ENCODE peak calls at places on chromosomes 5 and 9, in five cellular contexts. N is nephron progenitor cell, R is H9, A is HuH-7, B is T-helper 17 cell. P is an unnamed sample.

GRCh38 chr5:9737265-9737664 is 107.1 kb upstream of the TAS2R1 start:
- DNase-seq in B (no peak), N (no peak), A (no peak), R (no peak), P (peak; percentile 54)

GRCh38 chr5:130871346-130872086 is 293.5 kb downstream of the HINT1 start:
- DNase-seq in N (peak; percentile 6), B (peak; percentile 36), R (peak; percentile 44), A (peak; percentile 12), P (peak; percentile 76)

GRCh38 chr5:147479949-147480348 is 29.9 kb downstream of the DPYSL3 start:
- DNase-seq in B (no peak), R (peak; percentile 58), A (no peak), N (no peak), P (no peak)

GRCh38 chr5:92801921-92802320 is 779.1 kb downstream of the NR2F1-AS1 start:
- DNase-seq in B (no peak), A (no peak), N (peak; percentile 19), R (no peak), P (no peak)

GRCh38 chr9:29285818-29286217 is 1712.5 kb upstream of the C9orf72 start:
- DNase-seq in N (no peak), R (peak; percentile 29), A (no peak), B (no peak), P (no peak)

GRCh38 chr9:16335788-16336580 is 534.5 kb downstream of the BNC2 start:
- DNase-seq in N (no peak), A (no peak), R (no peak), B (no peak), P (no peak)

GRCh38 chr5:87169300-87169991 is 98.2 kb upstream of the RASA1 start:
- DNase-seq in R (no peak), N (no peak), A (no peak), B (no peak), P (no peak)

GRCh38 chr9:3268260-3268659 is 257.5 kb downstream of the RFX3 start:
- DNase-seq in R (no peak), A (no peak), N (no peak), B (no peak), P (no peak)

GRCh38 chr9:31166516-31166915 is 1217.9 kb upstream of the ACO1 start:
- DNase-seq in B (no peak), A (no peak), R (no peak), N (no peak), P (no peak)

GRCh38 chr9:20139755-20140154 is 350.9 kb upstream of the SLC24A2 start:
- DNase-seq in R (no peak), N (no peak), B (no peak), A (no peak), P (no peak)

GRCh38 chr9:27019589-27019988 is 14.1 kb upstream of the LRRC19 start:
- DNase-seq in A (no peak), B (no peak), N (no peak), R (no peak), P (no peak)

GRCh38 chr5:68251386-68251785 is 35.8 kb downstream of the PIK3R1 start:
- DNase-seq in R (no peak), N (no peak), B (no peak), A (no peak), P (no peak)

GRCh38 chr5:310941-311434 is 10.5 kb upstream of the AHRR start:
- DNase-seq in B (no peak), R (no peak), N (no peak), A (no peak), P (no peak)

GRCh38 chr9:134940236-134941208 is 22.8 kb upstream of the FCN1 start:
- DNase-seq in N (no peak), R (no peak), A (no peak), B (no peak), P (no peak)

P was measured in islet precursor cell.